ENCODE peak calls at places on chromosomes 13 and 19, in four cellular contexts. G is GM23338, J is HCT116, K is GM23248. V is an unnamed sample.

GRCh38 chr13:36526897-36527296 is 94.6 kb downstream of the CCNA1 start:
- DNase-seq in K (no peak), G (peak; percentile 21), J (no peak), V (no peak)

GRCh38 chr13:44311011-44311481 is 62.6 kb upstream of the SERP2 start:
- DNase-seq in G (no peak), J (no peak), K (peak; percentile 13), V (no peak)

GRCh38 chr13:36813226-36813625 is 5.8 kb upstream of the RFXAP start:
- DNase-seq in K (no peak), G (no peak), J (no peak), V (no peak)

GRCh38 chr13:59700281-59700680 is 463.4 kb downstream of the DIAPH3 start:
- DNase-seq in G (no peak), K (peak; percentile 11), J (no peak), V (no peak)

GRCh38 chr19:36579255-36579654 is 6.2 kb upstream of the ZNF529 start:
- DNase-seq in G (no peak), J (no peak), K (no peak), V (no peak)

GRCh38 chr13:23679214-23679613 is 109.0 kb downstream of the TNFRSF19 start:
- DNase-seq in G (no peak), J (no peak), K (peak; percentile 49), V (no peak)

GRCh38 chr13:41693434-41693833 is 236.1 kb downstream of the RGCC start:
- DNase-seq in J (no peak), G (no peak), K (peak; percentile 39), V (no peak)

GRCh38 chr13:57631607-57632275 is at the start of gene PCDH17:
- DNase-seq in G (peak; percentile 85), K (peak; percentile 43), J (no peak), V (peak; percentile 70)

GRCh38 chr13:61084983-61085382 is 330.7 kb downstream of the PCDH20 start:
- DNase-seq in J (no peak), G (no peak), K (no peak), V (no peak)

GRCh38 chr13:23644527-23644926 is 74.3 kb downstream of the TNFRSF19 start:
- DNase-seq in K (no peak), G (no peak), J (no peak), V (no peak)

GRCh38 chr19:35407619-35408018 is 36.8 kb downstream of the GPR42 start:
- DNase-seq in G (no peak), K (no peak), J (no peak), V (no peak)

GRCh38 chr13:50969691-50970090 is 60.1 kb downstream of the RNASEH2B start:
- DNase-seq in J (no peak), G (peak; percentile 77), K (no peak), V (peak; percentile 51)

GRCh38 chr13:20475927-20476691 is 49.5 kb downstream of the CRYL1 start:
- DNase-seq in J (no peak), K (no peak), G (peak; percentile 43), V (peak; percentile 26)

DNA sequence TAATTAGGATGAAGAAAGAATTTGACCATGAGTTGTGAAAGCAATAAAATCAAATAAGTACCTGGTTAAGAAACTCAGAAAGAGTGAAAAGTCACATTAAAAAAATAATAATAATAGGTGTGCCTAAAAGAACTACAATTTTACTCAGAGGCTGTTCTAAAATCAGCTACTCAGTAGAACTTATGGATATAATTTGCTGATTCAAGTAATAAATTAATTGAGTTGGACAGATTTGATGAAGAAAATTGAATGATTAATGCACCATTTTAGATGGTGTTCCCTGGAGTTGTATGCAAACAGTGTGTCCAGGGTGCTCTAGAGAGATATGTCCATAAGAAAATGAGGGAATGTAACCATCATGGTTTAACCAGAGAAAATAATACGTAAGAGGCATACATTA is 2852.5 kb downstream of the PCDH9 start:
- DNase-seq in G (no peak), K (no peak), J (no peak), V (no peak)
- TF ChIP-seq EZH2 in G (no peak), K (no peak), J (no peak), V (no peak)

GRCh38 chr13:34155931-34156607 is 338.1 kb downstream of the RFC3 start:
- DNase-seq in K (peak; percentile 49), G (no peak), J (peak; percentile 61), V (no peak)
- H3K4me1 ChIP-seq in K (peaks cover 20% of the 10 kb centered on the region), G (no peaks in the 10 kb centered on the region), J (peaks cover 37% of the 10 kb centered on the region), V (peaks cover 37% of the 10 kb centered on the region)

GRCh38 chr19:3363841-3364500 is 2.4 kb upstream of the NFIC start:
- DNase-seq in J (no peak), K (no peak), G (no peak), V (no peak)

GRCh38 chr19:3365093-3365446 is 1.3 kb upstream of the NFIC start:
- DNase-seq in G (no peak), K (no peak), J (no peak), V (no peak)

GRCh38 chr19:3365447-3366103 is 808 bp upstream of the NFIC start:
- DNase-seq in G (no peak), J (peak; percentile 40), K (peak; percentile 86), V (no peak)

GRCh38 chr19:3366104-3366760 is at the start of gene NFIC:
- DNase-seq in G (peak; percentile 77), K (peak; percentile 92), J (peak; percentile 51), V (peak; percentile 54)

GRCh38 chr19:3364501-3364858 is 1.9 kb upstream of the NFIC start:
- DNase-seq in G (no peak), J (no peak), K (no peak), V (no peak)
- TF ChIP-seq EZH2phosphoT487 in G (no peak), J (no peak), K (no peak), V (peak; percentile 6)

GRCh38 chr19:3315676-3315973 is 50.8 kb upstream of the NFIC start:
- DNase-seq in K (no peak), J (no peak), G (no peak), V (no peak)
- TF ChIP-seq EZH2 in K (no peak), J (no peak), G (no peak), V (no peak)

DNA sequence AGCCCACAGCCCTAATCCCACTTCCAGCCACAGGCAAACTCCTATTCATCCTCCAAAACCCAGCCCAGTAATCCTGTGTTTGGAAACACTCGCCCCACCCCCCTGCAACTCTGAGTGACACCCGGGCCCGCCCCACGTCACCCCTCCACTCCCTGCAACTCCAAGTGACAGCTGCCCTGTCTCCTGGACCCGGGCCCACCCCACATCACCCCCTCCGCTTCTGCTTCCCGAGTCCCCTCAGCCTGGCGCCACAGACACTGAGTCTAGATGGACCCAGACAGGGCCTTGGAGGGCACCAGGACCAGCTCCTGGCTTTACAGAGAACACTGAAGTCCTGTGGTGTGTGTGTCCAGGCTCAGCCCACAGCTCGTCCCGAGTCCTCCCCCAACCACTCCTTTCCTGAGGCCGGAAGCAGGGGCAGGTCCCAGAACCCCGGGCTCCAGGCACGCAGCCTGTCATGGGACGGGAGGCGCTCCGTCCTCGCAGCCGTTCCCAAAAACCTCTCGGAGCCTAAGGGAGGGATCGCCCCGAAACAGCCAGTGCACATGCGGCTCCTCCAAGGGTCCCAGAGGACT is 7.7 kb downstream of the REXO1 start:
- DNase-seq in K (no peak), G (no peak), J (no peak), V (peak; percentile 58)
- H3K4me1 ChIP-seq in K (no peaks in the 10 kb centered on the region), G (no peaks in the 10 kb centered on the region), J (peaks cover 24% of the 10 kb centered on the region), V (peaks cover 5% of the 10 kb centered on the region)

GRCh38 chr19:55212447-55212846 is 3.1 kb upstream of the PTPRH start:
- DNase-seq in K (no peak), G (peak; percentile 44), J (peak; percentile 72), V (no peak)
- TF ChIP-seq EZH2phosphoT487 in K (no peak), G (no peak), J (no peak), V (no peak)

GRCh38 chr13:28099396-28100148 is 804 bp downstream of the FLT3 start:
- DNase-seq in K (no peak), J (no peak), G (peak; percentile 20), V (peak; percentile 23)
- TF ChIP-seq EZH2 in K (peak; percentile 23), J (no peak), G (peak; percentile 10), V (peak; percentile 79)